ENCODE peak calls at places on chromosome 1, in ten cellular contexts. L, T, J, D, I, N, Z, Q, V and W are unnamed samples.
A peak's percentile ranks its signal among the peaks of the same experiment; 100 is the strongest.

GRCh38 chr1:21536223-21536622 is 27.0 kb downstream of the ALPL start:
- DNase-seq in L (no peak), T (no peak), J (no peak), D (no peak), I (no peak), N (no peak), Z (no peak), Q (no peak), V (no peak), W (no peak)

GRCh38 chr1:218361298-218362065 is 16.3 kb downstream of the TGFB2 start:
- DNase-seq in L (peak; percentile 56), T (no peak), J (peak; percentile 80), D (no peak), I (no peak), N (no peak), Z (peak; percentile 20), Q (peak; percentile 98), V (no peak), W (no peak)

GRCh38 chr1:179089827-179090482 is 8.1 kb downstream of the TOR3A start:
- DNase-seq in L (no peak), T (no peak), J (no peak), D (no peak), I (no peak), N (no peak), Z (no peak), Q (no peak), V (no peak), W (peak; percentile 33)

GRCh38 chr1:85290826-85291225 is 14.4 kb upstream of the BCL10 start:
- DNase-seq in L (no peak), T (no peak), J (no peak), D (no peak), I (no peak), N (no peak), Z (no peak), Q (no peak), V (no peak), W (no peak)

GRCh38 chr1:26360051-26360806 is 6.3 kb upstream of the CRYBG2 start:
- DNase-seq in L (no peak), T (peak; percentile 48), J (no peak), D (no peak), I (no peak), N (no peak), Z (no peak), Q (no peak), V (peak; percentile 70), W (peak; percentile 78)

GRCh38 chr1:15934211-15935055 is 41.5 kb downstream of the ZBTB17 start:
- DNase-seq in L (no peak), T (no peak), J (no peak), D (no peak), I (no peak), N (no peak), Z (no peak), Q (no peak), V (no peak), W (peak; percentile 50)

GRCh38 chr1:42680921-42681683 is 1.1 kb upstream of the YBX1 start:
- DNase-seq in L (no peak), T (peak; percentile 37), J (peak; percentile 34), D (no peak), I (no peak), N (no peak), Z (peak; percentile 9), Q (no peak), V (no peak), W (peak; percentile 68)

GRCh38 chr1:25774921-25775774 is 24.8 kb upstream of the SELENON start:
- DNase-seq in L (no peak), T (peak; percentile 82), J (no peak), D (no peak), I (peak; percentile 65), N (no peak), Z (peak; percentile 85), Q (no peak), V (peak; percentile 69), W (peak; percentile 87)

GRCh38 chr1:234605983-234606730 is 3.8 kb downstream of the IRF2BP2 start:
- DNase-seq in L (no peak), T (peak; percentile 49), J (peak; percentile 72), D (no peak), I (no peak), N (no peak), Z (peak; percentile 23), Q (peak; percentile 52), V (peak; percentile 34), W (no peak)

GRCh38 chr1:180935326-180936109 is 22.8 kb downstream of the KIAA1614 start:
- DNase-seq in L (no peak), T (no peak), J (no peak), D (no peak), I (no peak), N (no peak), Z (no peak), Q (no peak), V (no peak), W (no peak)

GRCh38 chr1:45221716-45222115 is 15.3 kb upstream of the ZSWIM5 start:
- DNase-seq in L (no peak), T (no peak), J (peak; percentile 13), D (no peak), I (no peak), N (no peak), Z (no peak), Q (no peak), V (no peak), W (no peak)

GRCh38 chr1:184112176-184112948 is 60.8 kb downstream of the TSEN15 start:
- DNase-seq in L (no peak), T (no peak), J (peak; percentile 20), D (no peak), I (no peak), N (no peak), Z (no peak), Q (no peak), V (no peak), W (no peak)

GRCh38 chr1:209556159-209556690 is 27.3 kb upstream of the CAMK1G start:
- DNase-seq in L (no peak), T (no peak), J (no peak), D (no peak), I (no peak), N (no peak), Z (no peak), Q (no peak), V (no peak), W (no peak)